ENCODE peak calls at places on chromosomes 12 and 14, in seven cellular contexts. N is NCI-H2081, Z is cardiac fibroblast, Q is glutamatergic neuron, J is astrocyte, P is NCI-H510A treated with DMSO at 0.1 percent for 48 hours, B is amniotic stem cell. T is an unnamed sample.

GRCh38 chr12:97127061-97127460 is 220.0 kb downstream of the NEDD1 start:
- DNase-seq in Q (no peak), Z (no peak), J (no peak), N (no peak), P (no peak), B (no peak), T (no peak)

GRCh38 chr12:65945457-65945856 is 121.2 kb downstream of the HMGA2 start:
- DNase-seq in J (no peak), Z (no peak), P (peak), Q (no peak), B (no peak), N (no peak), T (no peak)

GRCh38 chr12:43776498-43776897 is 17.7 kb downstream of the IRAK4 start:
- DNase-seq in P (no peak), N (peak), Z (peak), Q (no peak), B (no peak), J (no peak), T (no peak)

GRCh38 chr12:64990991-64991570 is 130.0 kb downstream of the WIF1 start:
- DNase-seq in B (no peak), Z (no peak), P (no peak), J (no peak), N (no peak), Q (no peak), T (no peak)

GRCh38 chr14:68939893-68940613 is 39.0 kb downstream of the ACTN1 start:
- DNase-seq in Z (peak), B (peak), N (no peak), Q (peak), P (peak), J (peak), T (no peak)

GRCh38 chr14:88476825-88477224 is 78.0 kb downstream of the PTPN21 start:
- DNase-seq in J (peak), Z (no peak), Q (no peak), P (no peak), N (no peak), B (no peak), T (no peak)

GRCh38 chr14:89723930-89724915 is 230.3 kb downstream of the EFCAB11 start:
- DNase-seq in P (no peak), Q (no peak), N (no peak), J (no peak), B (peak), Z (no peak), T (no peak)

GRCh38 chr12:88111074-88111652 is 30.7 kb downstream of the CEP290 start:
- DNase-seq in Z (peak), Q (no peak), B (peak), N (peak), P (peak), J (peak), T (no peak)

GRCh38 chr14:94636744-94637412 is 24.7 kb downstream of the SERPINA3 start:
- DNase-seq in B (no peak), J (no peak), P (no peak), N (no peak), Q (no peak), Z (peak), T (no peak)

GRCh38 chr14:103281496-103282231 is 52.4 kb upstream of the EIF5 start:
- DNase-seq in Q (peak), Z (peak), P (no peak), N (peak), B (no peak), J (peak), T (no peak)

GRCh38 chr12:91506461-91506860 is 323.8 kb upstream of the DCN start:
- DNase-seq in Q (no peak), B (no peak), N (peak), J (no peak), Z (no peak), P (peak), T (no peak)

GRCh38 chr14:103808403-103809001 is 38.9 kb downstream of the PPP1R13B start:
- DNase-seq in Q (peak), J (peak), N (peak), Z (peak), B (peak), P (peak), T (peak)

GRCh38 chr14:23380197-23381016 is 3.6 kb downstream of the CMTM5 start:
- DNase-seq in Z (no peak), B (no peak), Q (peak), P (no peak), J (no peak), N (no peak), T (no peak)

GRCh38 chr12:57583008-57583831 is 7.8 kb upstream of the PIP4K2C start:
- DNase-seq in Q (peak), Z (peak), B (peak), P (peak), N (peak), J (peak), T (peak)

GRCh38 chr12:109679716-109680520 is 33.7 kb upstream of the FAM222A start:
- DNase-seq in Z (no peak), Q (no peak), J (no peak), P (peak), B (no peak), N (peak), T (no peak)

GRCh38 chr14:68466491-68466977 is 326.3 kb downstream of the ZFP36L1 start:
- DNase-seq in N (no peak), Q (no peak), J (peak), Z (peak), P (no peak), B (peak), T (no peak)

GRCh38 chr14:103923863-103924262 is 4.4 kb upstream of the TDRD9 start:
- DNase-seq in P (no peak), Q (no peak), J (no peak), Z (peak), B (no peak), N (peak), T (no peak)

GRCh38 chr14:21894003-21894897 is 220.6 kb upstream of the OR4E1 start:
- DNase-seq in J (no peak), Z (no peak), N (no peak), Q (peak), B (no peak), P (no peak), T (no peak)

GRCh38 chr12:92469837-92470236 is 233.0 kb upstream of the PLEKHG7 start:
- DNase-seq in N (no peak), Q (no peak), B (no peak), J (peak), Z (peak), P (no peak), T (no peak)

GRCh38 chr12:53820907-53821306 is 69.1 kb upstream of the CISTR start:
- DNase-seq in Q (no peak), N (no peak), J (no peak), Z (no peak), B (no peak), P (no peak), T (no peak)

GRCh38 chr14:102182190-102182589 is 42.5 kb downstream of the WDR20 start:
- DNase-seq in Q (no peak), P (no peak), B (no peak), Z (peak), J (peak), N (no peak), T (no peak)

GRCh38 chr14:63453443-63453936 is 89.7 kb downstream of the PPP2R5E start:
- DNase-seq in P (no peak), B (no peak), J (peak), Q (no peak), N (no peak), Z (peak), T (no peak)

GRCh38 chr12:102474438-102475064 is 5.8 kb downstream of the IGF1 start:
- DNase-seq in B (no peak), J (peak), Z (no peak), N (no peak), P (peak), Q (no peak), T (no peak)

GRCh38 chr14:70856851-70857498 is 47.7 kb upstream of the MAP3K9 start:
- DNase-seq in N (no peak), Z (peak), J (peak), P (no peak), Q (no peak), B (peak), T (no peak)

GRCh38 chr12:15059123-15059522 is 86.3 kb downstream of the PDE6H start:
- DNase-seq in B (no peak), Q (no peak), P (no peak), Z (no peak), J (no peak), N (no peak), T (no peak)

GRCh38 chr14:50452979-50453705 is 56.5 kb upstream of the CDKL1 start:
- DNase-seq in Z (peak), J (peak), P (no peak), Q (no peak), B (no peak), N (peak), T (no peak)

GRCh38 chr14:21317433-21317832 is 37.5 kb downstream of the RPGRIP1 start:
- DNase-seq in J (no peak), N (no peak), B (no peak), P (no peak), Z (no peak), Q (no peak), T (no peak)

GRCh38 chr12:80313184-80313583 is 130.9 kb upstream of the PTPRQ start:
- DNase-seq in J (no peak), P (peak), N (no peak), Q (no peak), B (no peak), Z (peak), T (no peak)